ENCODE peak calls at places on chromosome 9, in five cellular contexts. Z, M, P, E and C are unnamed samples. For H3K9me3, the result is how much of the 10 kb centered on the place peaks cover.

GRCh38 chr9:126154869-126155268 is 171.8 kb upstream of the MVB12B start:
- DNase-seq in E (no peak), P (no peak), Z (no peak), M (no peak), C (no peak)

GRCh38 chr9:113624721-113625120 is 161.2 kb downstream of the RGS3 start:
- DNase-seq in P (peak), M (no peak), Z (peak), E (peak), C (no peak)

GRCh38 chr9:95724253-95724991 is 151.1 kb upstream of the ERCC6L2 start:
- DNase-seq in Z (no peak), E (no peak), M (no peak), P (no peak), C (no peak)

GRCh38 chr9:17160327-17160726 is 25.5 kb downstream of the CNTLN start:
- DNase-seq in Z (no peak), E (no peak), P (no peak), M (no peak), C (no peak)

GRCh38 chr9:68844623-68845612 is 139.9 kb downstream of the PIP5K1B start:
- DNase-seq in Z (peak), P (peak), E (no peak), M (peak), C (peak)

GRCh38 chr9:14293801-14294200 is 20.1 kb downstream of the NFIB start:
- DNase-seq in M (no peak), P (no peak), Z (no peak), E (no peak), C (no peak)

GRCh38 chr9:38309324-38310195 is 82.9 kb upstream of the ALDH1B1 start:
- DNase-seq in E (no peak), Z (no peak), P (peak), M (peak), C (no peak)

GRCh38 chr9:97986466-97986865 is 3.3 kb downstream of the ANP32B start:
- DNase-seq in Z (no peak), E (no peak), M (no peak), P (no peak), C (no peak)

GRCh38 chr9:14320272-14321245 is 6.6 kb upstream of the NFIB start:
- DNase-seq in M (peak), P (peak), E (no peak), Z (no peak), C (no peak)

GRCh38 chr9:131395027-131395744 is 1.3 kb downstream of the PRRC2B start:
- DNase-seq in M (no peak), E (no peak), P (peak), Z (peak), C (no peak)

GRCh38 chr9:127862075-127863011 is 7.9 kb upstream of the ENG start:
- DNase-seq in Z (no peak), M (no peak), E (peak), P (no peak), C (peak)

GRCh38 chr9:109320734-109321448 is at the start of gene EPB41L4B:
- DNase-seq in P (peak), M (peak), E (peak), Z (peak), C (peak)

GRCh38 chr9:132411091-132411508 is 1.1 kb downstream of the CFAP77 start:
- DNase-seq in P (peak), Z (peak), E (no peak), M (peak), C (peak)

GRCh38 chr9:133102190-133103021 is 18.6 kb downstream of the RALGDS start:
- DNase-seq in Z (no peak), P (no peak), E (no peak), M (no peak), C (peak)

GRCh38 chr9:73151653-73152382 is at the start of gene ANXA1:
- DNase-seq in Z (no peak), M (peak), E (no peak), P (peak), C (no peak)

GRCh38 chr9:15206949-15207696 is 99.9 kb downstream of the TTC39B start:
- DNase-seq in Z (no peak), M (no peak), P (no peak), E (no peak), C (no peak)

GRCh38 chr9:8863886-8864881 is 1064.6 kb upstream of the DMAC1 start:
- DNase-seq in M (no peak), E (no peak), Z (no peak), P (no peak), C (no peak)

GRCh38 chr9:112084334-112084733 is 90.8 kb downstream of the SUSD1 start:
- DNase-seq in E (no peak), M (no peak), Z (no peak), P (no peak), C (no peak)

GRCh38 chr9:95486318-95486717 is 30.5 kb downstream of the PTCH1 start:
- DNase-seq in M (no peak), E (no peak), P (no peak), Z (no peak), C (no peak)

GRCh38 chr9:2390028-2390427 is 231.6 kb upstream of the VLDLR start:
- DNase-seq in M (no peak), E (no peak), Z (no peak), P (no peak), C (no peak)

GRCh38 chr9:3857673-3858072 is 331.9 kb upstream of the RFX3 start:
- DNase-seq in M (no peak), Z (no peak), E (no peak), P (no peak), C (no peak)

GRCh38 chr9:120867676-120868338 is 9.2 kb downstream of the PHF19 start:
- DNase-seq in Z (no peak), M (no peak), P (no peak), E (no peak), C (no peak)

GRCh38 chr9:16461851-16462250 is 408.6 kb downstream of the BNC2 start:
- DNase-seq in E (no peak), M (no peak), Z (no peak), P (no peak), C (no peak)

GRCh38 chr9:89872913-89873707 is 268.3 kb downstream of the GADD45G start:
- DNase-seq in M (no peak), P (no peak), Z (peak), E (peak), C (peak)

GRCh38 chr9:76374702-76375543 is 19.3 kb downstream of the RFK start:
- DNase-seq in M (no peak), Z (peak), E (peak), P (peak), C (peak)

GRCh38 chr9:110255417-110256141 is 728 bp downstream of the TXN start:
- DNase-seq in E (peak), Z (peak), M (peak), P (peak), C (peak)

GRCh38 chr9:128412120-128412790 is 8.4 kb upstream of the CERCAM start:
- DNase-seq in P (peak), E (no peak), Z (peak), M (peak), C (peak)

GRCh38 chr9:134167530-134167931 is 3.2 kb upstream of the RNU6ATAC start:
- DNase-seq in Z (no peak), E (no peak), M (no peak), P (peak), C (no peak)

GRCh38 chr9:127904888-127905728 is 5.7 kb upstream of the ST6GALNAC6 start:
- DNase-seq in M (no peak), P (no peak), E (no peak), Z (no peak), C (no peak)

GRCh38 chr9:14313378-14313940 is 482 bp downstream of the NFIB start:
- DNase-seq in P (peak), E (no peak), Z (peak), M (no peak), C (peak)

GRCh38 chr9:131623655-131624330 is 78.5 kb downstream of the PRRT1B start:
- DNase-seq in M (no peak), Z (no peak), P (no peak), E (no peak), C (no peak)

GRCh38 chr9:72599874-72600534 is 78.6 kb downstream of the TMC1 start:
- DNase-seq in P (no peak), M (no peak), E (no peak), Z (no peak), C (no peak)

DNA sequence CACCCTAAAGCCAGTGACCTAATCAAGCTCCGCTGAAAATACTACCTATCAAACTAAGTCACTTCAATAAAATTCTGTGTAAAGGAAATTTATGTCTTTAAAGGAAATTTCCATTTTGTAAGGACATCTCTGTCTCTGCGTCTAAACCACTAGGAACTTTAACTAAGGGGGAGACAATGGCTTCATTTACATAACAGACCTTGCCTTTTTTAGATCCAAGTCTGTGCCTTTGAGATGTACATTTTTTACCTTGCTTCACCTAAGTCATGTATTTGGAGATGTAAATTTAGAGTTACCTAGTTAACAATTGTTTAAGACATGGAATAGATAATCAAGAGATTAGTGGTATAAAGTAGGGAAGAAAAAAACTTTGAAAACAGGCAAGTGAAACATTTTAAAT is 10.2 kb upstream of the GLT6D1 start:
- DNase-seq in M (no peak), E (no peak), Z (no peak), P (no peak), C (no peak)
- H3K9me3 ChIP-seq in M (under half), E (under half), Z (under half), P (half or more), C (under half)

DNA sequence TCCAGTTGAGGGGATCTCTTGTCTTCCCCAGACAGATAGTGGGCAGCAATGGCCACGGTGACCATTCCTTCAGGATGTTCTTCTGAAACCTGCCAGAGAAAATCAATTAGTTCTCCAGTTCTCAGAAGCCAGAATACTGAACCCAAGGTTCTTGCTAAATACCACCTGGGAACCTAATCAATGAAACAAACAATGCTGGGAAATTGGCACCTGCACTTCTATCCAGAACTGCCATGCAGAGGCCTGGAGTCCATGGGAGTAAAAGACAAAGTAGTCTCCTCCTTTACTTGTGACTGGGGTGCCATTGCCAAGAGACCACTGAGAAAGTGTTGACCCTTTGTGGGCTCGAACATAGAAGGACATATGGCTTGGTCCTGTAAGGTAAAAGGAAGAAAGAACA is 45.7 kb downstream of the ERMP1 start:
- DNase-seq in Z (no peak), E (no peak), M (no peak), P (no peak), C (no peak)
- H3K9me3 ChIP-seq in Z (under half), E (under half), M (under half), P (under half), C (under half)

DNA sequence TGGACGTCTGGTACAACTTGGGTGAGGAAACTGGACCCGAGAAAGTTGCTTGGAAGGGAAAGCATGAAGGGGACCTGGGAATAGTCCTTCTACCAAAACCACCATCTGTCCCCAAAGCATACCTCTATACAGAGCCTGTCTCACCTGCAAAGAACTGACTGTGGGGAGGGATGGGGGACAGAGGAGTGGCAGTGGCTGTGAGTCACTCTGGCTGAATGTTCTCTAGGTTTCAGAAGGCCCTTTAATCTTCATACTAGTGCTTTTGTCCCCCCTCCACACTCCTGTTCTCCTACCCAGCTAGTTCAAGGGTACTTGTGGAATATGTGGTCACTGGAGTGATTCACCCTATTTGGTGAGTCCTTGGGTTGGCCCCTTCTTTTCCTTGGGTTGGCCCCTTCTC is 109.3 kb upstream of the RUSC2 start:
- DNase-seq in E (no peak), P (no peak), M (no peak), Z (no peak), C (no peak)
- H3K9me3 ChIP-seq in E (under half), P (under half), M (under half), Z (under half), C (under half)

DNA sequence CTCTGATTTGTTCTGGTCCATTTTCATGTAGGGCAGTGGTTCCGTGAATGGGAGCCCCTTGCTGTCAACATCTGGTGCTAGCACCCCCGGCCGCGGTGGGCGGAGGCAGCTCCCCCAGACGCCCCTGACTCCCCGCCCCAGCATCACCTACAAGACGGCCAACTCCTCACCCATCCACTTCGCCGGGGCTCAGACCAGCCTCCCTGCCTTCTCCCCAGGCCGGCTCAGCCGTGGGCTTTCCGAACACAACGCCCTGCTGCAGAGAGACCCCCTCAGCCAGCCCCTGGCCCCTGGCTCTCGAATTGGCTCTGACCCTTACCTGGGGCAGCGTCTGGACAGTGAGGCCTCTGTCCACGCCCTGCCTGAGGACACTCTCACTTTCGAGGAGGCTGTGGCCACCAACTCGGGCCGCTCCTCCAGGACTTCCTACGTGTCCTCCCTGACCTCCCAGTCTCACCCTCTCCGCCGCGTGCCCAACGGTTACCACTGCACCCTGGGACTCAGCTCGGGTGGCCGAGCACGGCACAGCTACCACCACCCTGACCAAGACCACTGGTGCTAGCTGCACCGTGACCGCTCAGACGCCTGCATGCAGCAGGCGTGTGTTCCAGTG is 244.0 kb downstream of the CACNA1B start:
- DNase-seq in Z (no peak), P (no peak), E (no peak), M (no peak), C (peak)
- H3K9me3 ChIP-seq in Z (half or more), P (under half), E (under half), M (under half), C (under half)

DNA sequence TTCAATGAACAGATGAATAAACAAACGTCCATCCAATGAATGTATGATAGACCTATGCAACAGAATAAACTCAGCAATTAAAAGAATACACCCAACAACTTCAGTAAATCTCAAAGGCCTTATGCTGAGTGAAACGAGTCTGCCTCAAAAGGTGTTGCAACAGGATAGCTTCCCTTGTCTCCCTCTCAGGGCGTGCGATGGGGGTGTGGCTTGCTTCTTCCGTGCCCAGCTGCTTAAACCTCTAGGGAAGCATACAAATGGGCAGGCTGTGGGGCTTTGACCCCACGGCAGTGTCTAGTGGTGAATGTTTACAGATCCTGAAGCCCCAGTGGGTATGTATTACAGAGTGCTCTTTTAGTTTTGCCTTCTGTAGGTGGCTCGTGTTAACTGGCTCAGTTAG is 87.0 kb upstream of the CCL21 start:
- DNase-seq in P (no peak), Z (peak), E (no peak), M (no peak), C (no peak)
- H3K9me3 ChIP-seq in P (under half), Z (under half), E (under half), M (under half), C (under half)

DNA sequence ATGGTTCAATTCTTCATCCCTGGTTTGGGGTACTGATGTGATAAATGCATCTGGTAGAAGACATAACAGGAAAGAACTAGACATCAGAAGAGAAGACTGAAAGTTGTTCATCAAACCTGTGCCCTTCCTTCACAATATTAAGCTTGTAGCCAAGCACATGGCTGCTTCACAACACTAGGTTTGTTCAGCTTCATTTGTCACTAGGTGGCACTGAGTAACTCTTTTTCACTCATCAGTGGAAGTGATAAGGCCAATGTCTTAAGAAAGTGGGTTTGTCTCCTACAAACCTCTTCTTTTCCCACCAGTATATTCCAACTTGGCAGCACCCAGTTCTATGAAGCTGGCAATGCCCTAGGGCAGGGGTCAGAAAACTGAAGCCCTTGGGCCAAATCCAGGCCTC is 26.9 kb downstream of the ZNF484 start:
- DNase-seq in E (no peak), M (no peak), P (no peak), Z (no peak), C (no peak)
- H3K9me3 ChIP-seq in E (under half), M (under half), P (half or more), Z (under half), C (under half)

GRCh38 chr9:125110464-125110863 is 32.9 kb downstream of the SCAI start:
- DNase-seq in Z (no peak), E (no peak), M (no peak), P (no peak), C (no peak)
- H3K9me3 ChIP-seq in Z (under half), E (under half), M (under half), P (under half), C (under half)

GRCh38 chr9:137342482-137342881 is 40.4 kb upstream of the NRARP start:
- DNase-seq in P (no peak), Z (no peak), E (no peak), M (no peak), C (no peak)

GRCh38 chr9:137339606-137340462 is 37.8 kb upstream of the NRARP start:
- DNase-seq in P (peak), M (no peak), E (no peak), Z (no peak), C (no peak)

GRCh38 chr9:137339045-137339444 is 37.0 kb upstream of the NRARP start:
- DNase-seq in M (no peak), P (no peak), E (no peak), Z (no peak), C (no peak)

GRCh38 chr9:137336735-137337134 is 34.7 kb upstream of the NRARP start:
- DNase-seq in E (no peak), Z (no peak), M (no peak), P (no peak), C (no peak)

GRCh38 chr9:137341227-137341626 is 39.2 kb upstream of the NRARP start:
- DNase-seq in E (no peak), Z (no peak), M (no peak), P (no peak), C (no peak)
- H3K9me3 ChIP-seq in E (under half), Z (under half), M (under half), P (under half), C (under half)